ENCODE peak calls at places on chromosome 13, in six cellular contexts. One of them, this sample, is unnamed. For H3K4me1, the result is how much of the 10 kb centered on the place peaks cover.

GRCh38 chr13:34971473-34971872 is 29.4 kb downstream of the NBEA start:
- DNase-seq in breast epithelium: no peak
- DNase-seq in HCT116: no peak
- DNase-seq in thoracic aorta: no peak
- DNase-seq in kidney: no peak
- DNase-seq in Peyer's patch: no peak
- DNase-seq in this sample: no peak

GRCh38 chr13:31431722-31432137 is 232.0 kb downstream of the B3GLCT start:
- DNase-seq in breast epithelium: no peak
- DNase-seq in HCT116: peak
- DNase-seq in thoracic aorta: no peak
- DNase-seq in kidney: no peak
- DNase-seq in Peyer's patch: peak
- DNase-seq in this sample: peak

GRCh38 chr13:110638253-110638652 is 22.9 kb downstream of the NAXD start:
- DNase-seq in breast epithelium: no peak
- DNase-seq in HCT116: no peak
- DNase-seq in thoracic aorta: no peak
- DNase-seq in kidney: no peak
- DNase-seq in Peyer's patch: no peak
- DNase-seq in this sample: peak

GRCh38 chr13:97901716-97902115 is 51.8 kb upstream of the IPO5 start:
- DNase-seq in breast epithelium: no peak
- DNase-seq in HCT116: no peak
- DNase-seq in thoracic aorta: no peak
- DNase-seq in kidney: no peak
- DNase-seq in Peyer's patch: no peak
- DNase-seq in this sample: no peak

GRCh38 chr13:95530178-95530577 is 22.3 kb upstream of the CLDN10 start:
- DNase-seq in breast epithelium: no peak
- DNase-seq in HCT116: no peak
- DNase-seq in thoracic aorta: no peak
- DNase-seq in kidney: no peak
- DNase-seq in Peyer's patch: no peak
- DNase-seq in this sample: no peak

GRCh38 chr13:59120297-59120843 is 1043.4 kb downstream of the DIAPH3 start:
- DNase-seq in breast epithelium: no peak
- DNase-seq in HCT116: no peak
- DNase-seq in thoracic aorta: no peak
- DNase-seq in kidney: no peak
- DNase-seq in Peyer's patch: no peak
- DNase-seq in this sample: no peak

GRCh38 chr13:53206455-53206854 is 177.8 kb downstream of the OLFM4 start:
- DNase-seq in breast epithelium: no peak
- DNase-seq in HCT116: no peak
- DNase-seq in thoracic aorta: no peak
- DNase-seq in kidney: no peak
- DNase-seq in Peyer's patch: no peak
- DNase-seq in this sample: no peak

GRCh38 chr13:39960206-39960605 is 304.7 kb downstream of the COG6 start:
- DNase-seq in breast epithelium: no peak
- DNase-seq in HCT116: no peak
- DNase-seq in thoracic aorta: no peak
- DNase-seq in kidney: no peak
- DNase-seq in Peyer's patch: no peak
- DNase-seq in this sample: no peak

GRCh38 chr13:24505256-24505655 is 7.3 kb downstream of the PARP4 start:
- DNase-seq in breast epithelium: no peak
- DNase-seq in HCT116: no peak
- DNase-seq in thoracic aorta: no peak
- DNase-seq in kidney: no peak
- DNase-seq in Peyer's patch: no peak
- DNase-seq in this sample: no peak

GRCh38 chr13:96780105-96780504 is 214.2 kb downstream of the OXGR1 start:
- DNase-seq in breast epithelium: no peak
- DNase-seq in HCT116: no peak
- DNase-seq in thoracic aorta: no peak
- DNase-seq in kidney: no peak
- DNase-seq in Peyer's patch: no peak
- DNase-seq in this sample: no peak

GRCh38 chr13:84706004-84706710 is 823.9 kb upstream of the SLITRK1 start:
- DNase-seq in breast epithelium: no peak
- DNase-seq in HCT116: no peak
- DNase-seq in thoracic aorta: no peak
- DNase-seq in kidney: no peak
- DNase-seq in Peyer's patch: no peak
- DNase-seq in this sample: no peak

GRCh38 chr13:83798731-83799130 is 83.5 kb downstream of the SLITRK1 start:
- DNase-seq in breast epithelium: no peak
- DNase-seq in HCT116: no peak
- DNase-seq in thoracic aorta: no peak
- DNase-seq in kidney: no peak
- DNase-seq in Peyer's patch: no peak
- DNase-seq in this sample: no peak

GRCh38 chr13:68176486-68176885 is 946.4 kb upstream of the PCDH9 start:
- DNase-seq in breast epithelium: no peak
- DNase-seq in HCT116: peak
- DNase-seq in thoracic aorta: no peak
- DNase-seq in kidney: no peak
- DNase-seq in Peyer's patch: no peak
- DNase-seq in this sample: no peak

GRCh38 chr13:28239374-28239773 is 101.0 kb downstream of the PAN3 start:
- DNase-seq in breast epithelium: no peak
- DNase-seq in HCT116: no peak
- DNase-seq in thoracic aorta: no peak
- DNase-seq in kidney: no peak
- DNase-seq in Peyer's patch: no peak
- DNase-seq in this sample: no peak

GRCh38 chr13:79457948-79458347 is 23.0 kb upstream of the NDFIP2 start:
- DNase-seq in breast epithelium: no peak
- DNase-seq in HCT116: no peak
- DNase-seq in thoracic aorta: no peak
- DNase-seq in kidney: no peak
- DNase-seq in Peyer's patch: no peak
- DNase-seq in this sample: no peak

GRCh38 chr13:34300559-34300958 is 482.6 kb downstream of the RFC3 start:
- DNase-seq in breast epithelium: no peak
- DNase-seq in HCT116: no peak
- DNase-seq in thoracic aorta: no peak
- DNase-seq in kidney: no peak
- DNase-seq in Peyer's patch: no peak
- DNase-seq in this sample: no peak

GRCh38 chr13:20145521-20145920 is 15.3 kb downstream of the GJA3 start:
- DNase-seq in breast epithelium: no peak
- DNase-seq in HCT116: no peak
- DNase-seq in thoracic aorta: no peak
- DNase-seq in kidney: no peak
- DNase-seq in Peyer's patch: no peak
- DNase-seq in this sample: peak

GRCh38 chr13:106533940-106534843 is 1.3 kb downstream of the EFNB2 start:
- DNase-seq in breast epithelium: no peak
- DNase-seq in HCT116: no peak
- DNase-seq in thoracic aorta: no peak
- DNase-seq in kidney: peak
- DNase-seq in Peyer's patch: peak
- DNase-seq in this sample: peak

GRCh38 chr13:21324793-21325192 is 134.3 kb downstream of the ZDHHC20 start:
- DNase-seq in breast epithelium: no peak
- DNase-seq in HCT116: no peak
- DNase-seq in thoracic aorta: no peak
- DNase-seq in kidney: no peak
- DNase-seq in Peyer's patch: no peak
- DNase-seq in this sample: no peak

GRCh38 chr13:34017231-34017630 is 199.3 kb downstream of the RFC3 start:
- DNase-seq in breast epithelium: no peak
- DNase-seq in HCT116: no peak
- DNase-seq in thoracic aorta: no peak
- DNase-seq in kidney: no peak
- DNase-seq in Peyer's patch: no peak
- DNase-seq in this sample: no peak

GRCh38 chr13:62387642-62388041 is 972.0 kb upstream of the PCDH20 start:
- DNase-seq in breast epithelium: no peak
- DNase-seq in HCT116: peak
- DNase-seq in thoracic aorta: no peak
- DNase-seq in kidney: no peak
- DNase-seq in Peyer's patch: no peak
- DNase-seq in this sample: no peak

GRCh38 chr13:96804186-96804585 is 190.1 kb downstream of the OXGR1 start:
- DNase-seq in breast epithelium: no peak
- DNase-seq in HCT116: no peak
- DNase-seq in thoracic aorta: no peak
- DNase-seq in kidney: no peak
- DNase-seq in Peyer's patch: peak
- DNase-seq in this sample: no peak

GRCh38 chr13:110537116-110537515 is 24.4 kb downstream of the RAB20 start:
- DNase-seq in breast epithelium: no peak
- DNase-seq in HCT116: no peak
- DNase-seq in thoracic aorta: no peak
- DNase-seq in kidney: peak
- DNase-seq in Peyer's patch: no peak
- DNase-seq in this sample: no peak

GRCh38 chr13:44304433-44304725 is 69.2 kb upstream of the SERP2 start:
- DNase-seq in breast epithelium: no peak
- DNase-seq in HCT116: no peak
- DNase-seq in thoracic aorta: no peak
- DNase-seq in kidney: no peak
- DNase-seq in Peyer's patch: no peak
- DNase-seq in this sample: no peak

GRCh38 chr13:105506463-105506862 is 1029.0 kb downstream of the EFNB2 start:
- DNase-seq in breast epithelium: no peak
- DNase-seq in HCT116: no peak
- DNase-seq in thoracic aorta: no peak
- DNase-seq in kidney: no peak
- DNase-seq in Peyer's patch: no peak
- DNase-seq in this sample: no peak

GRCh38 chr13:34294483-34295129 is 476.7 kb downstream of the RFC3 start:
- DNase-seq in breast epithelium: no peak
- DNase-seq in HCT116: no peak
- DNase-seq in thoracic aorta: no peak
- DNase-seq in kidney: no peak
- DNase-seq in Peyer's patch: no peak
- DNase-seq in this sample: no peak

GRCh38 chr13:76884167-76884566 is 2.0 kb downstream of the KCTD12 start:
- DNase-seq in breast epithelium: no peak
- DNase-seq in HCT116: no peak
- DNase-seq in thoracic aorta: no peak
- DNase-seq in kidney: peak
- DNase-seq in Peyer's patch: peak
- DNase-seq in this sample: peak
- TF ChIP-seq CTCF in breast epithelium: no peak
- TF ChIP-seq CTCF in HCT116: no peak
- TF ChIP-seq CTCF in thoracic aorta: peak
- TF ChIP-seq CTCF in kidney: peak
- TF ChIP-seq CTCF in Peyer's patch: no peak
- TF ChIP-seq CTCF in this sample: peak

DNA sequence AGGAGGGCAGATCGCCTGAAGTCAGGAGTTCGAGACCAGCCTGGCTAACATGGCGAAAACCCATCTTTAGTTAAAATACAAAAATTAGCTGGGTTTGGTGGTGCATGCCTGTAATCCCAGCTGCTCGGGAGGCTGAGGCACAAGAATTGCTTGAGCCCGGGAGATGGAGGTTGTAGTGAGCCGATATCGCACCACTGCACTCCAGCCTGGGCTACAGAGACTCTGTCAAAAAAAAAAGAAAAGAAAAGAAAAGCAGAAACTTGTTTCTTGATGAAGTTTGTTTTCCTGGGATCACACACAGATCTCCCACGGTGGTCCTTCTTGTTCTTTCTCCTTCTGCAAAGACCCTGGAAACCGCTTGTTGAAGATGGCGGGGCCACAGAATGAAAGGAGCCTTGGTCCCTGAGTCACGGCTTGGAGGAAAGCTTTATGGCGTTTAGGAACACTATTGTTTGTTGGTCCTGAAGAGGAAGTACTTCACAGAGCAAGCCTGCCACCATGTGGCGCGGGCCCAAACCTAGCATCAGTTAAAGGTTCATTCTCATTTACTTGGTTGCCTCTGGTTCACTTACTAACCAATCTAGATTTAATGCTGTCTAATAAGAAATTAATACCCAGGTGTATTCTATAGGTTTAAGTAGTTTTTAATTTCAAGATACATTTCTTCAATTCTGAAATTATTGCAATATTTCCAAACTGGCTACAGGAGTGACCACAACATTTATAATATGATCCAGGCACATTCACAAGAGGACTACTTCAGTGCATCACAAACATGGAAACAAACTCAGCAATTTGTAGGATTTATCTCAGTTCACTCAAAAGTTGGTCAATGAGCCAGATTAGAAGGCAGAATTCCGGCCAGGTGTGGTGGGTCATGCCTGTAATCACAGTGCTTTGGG is 21.3 kb upstream of the ARL11 start:
- DNase-seq in breast epithelium: peak
- DNase-seq in HCT116: peak
- DNase-seq in thoracic aorta: peak
- DNase-seq in kidney: peak
- DNase-seq in Peyer's patch: peak
- DNase-seq in this sample: peak
- H3K4me3 ChIP-seq in breast epithelium: peak
- H3K4me3 ChIP-seq in HCT116: peak
- H3K4me3 ChIP-seq in thoracic aorta: peak
- H3K4me3 ChIP-seq in kidney: peak
- H3K4me3 ChIP-seq in Peyer's patch: peak
- H3K4me3 ChIP-seq in this sample: no peak

DNA sequence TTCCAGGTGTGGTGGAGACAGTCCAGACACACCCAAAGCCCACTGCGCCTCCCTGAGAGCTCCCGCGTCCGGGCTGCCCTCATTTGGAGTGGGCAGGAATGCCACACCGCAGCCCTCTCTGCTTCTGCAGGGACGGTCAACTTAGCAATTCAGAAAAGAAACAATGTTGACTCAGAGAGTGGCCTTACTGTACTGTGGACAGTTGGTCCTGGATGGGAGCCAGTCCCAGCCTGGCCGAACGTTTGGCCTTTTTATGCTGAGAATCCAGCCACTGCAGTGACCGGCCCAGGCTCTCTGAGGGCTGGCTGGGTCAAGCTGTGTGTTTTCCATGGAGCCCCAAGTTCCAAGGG is 7.2 kb downstream of the GAS6 start:
- DNase-seq in breast epithelium: peak
- DNase-seq in HCT116: no peak
- DNase-seq in thoracic aorta: no peak
- DNase-seq in kidney: peak
- DNase-seq in Peyer's patch: no peak
- DNase-seq in this sample: peak
- H3K4me1 ChIP-seq in breast epithelium: under half
- H3K4me1 ChIP-seq in HCT116: under half
- H3K4me1 ChIP-seq in thoracic aorta: under half
- H3K4me1 ChIP-seq in kidney: under half
- H3K4me1 ChIP-seq in Peyer's patch: under half
- H3K4me1 ChIP-seq in this sample: under half

DNA sequence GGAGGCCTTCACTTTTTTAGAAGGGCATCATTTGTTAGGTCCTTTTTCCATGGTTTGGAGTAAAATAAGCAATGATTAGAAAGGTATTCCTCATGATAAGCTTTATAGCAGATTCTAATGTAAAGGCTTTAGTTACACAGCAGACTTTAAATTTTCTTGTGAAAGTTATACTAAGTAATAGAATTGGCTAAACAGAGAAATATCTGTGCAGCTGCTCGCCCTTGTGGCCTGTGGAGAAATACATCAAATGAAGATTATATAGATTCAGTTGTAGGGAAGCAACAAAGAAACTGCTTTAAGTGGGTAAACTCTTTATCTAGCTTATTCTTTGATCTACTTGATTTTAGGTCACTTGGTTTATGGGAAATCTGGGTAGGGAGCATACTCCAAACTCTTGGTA is 1269.7 kb upstream of the SPRY2 start:
- DNase-seq in breast epithelium: no peak
- DNase-seq in HCT116: no peak
- DNase-seq in thoracic aorta: no peak
- DNase-seq in kidney: no peak
- DNase-seq in Peyer's patch: no peak
- DNase-seq in this sample: no peak
- TF ChIP-seq CTCF in breast epithelium: no peak
- TF ChIP-seq CTCF in HCT116: no peak
- TF ChIP-seq CTCF in thoracic aorta: no peak
- TF ChIP-seq CTCF in kidney: no peak
- TF ChIP-seq CTCF in Peyer's patch: no peak
- TF ChIP-seq CTCF in this sample: peak

This sample was measured in endodermal cell.